ENCODE peak calls at places on chromosomes 5 and 9, in four cellular contexts. G is NCI-H1105, Q is foreskin fibroblast, K is left kidney. S is an unnamed sample.

GRCh38 chr5:153964201-153965101 is 74.3 kb downstream of the FAM114A2 start:
- DNase-seq in G (no peak), Q (no peak), K (no peak), S (no peak)

GRCh38 chr5:174532453-174533126 is 191.8 kb upstream of the MSX2 start:
- DNase-seq in G (no peak), Q (peak), K (peak), S (peak)

GRCh38 chr5:114319821-114320220 is 42.0 kb upstream of the KCNN2 start:
- DNase-seq in G (no peak), Q (no peak), K (no peak), S (no peak)

GRCh38 chr5:160271396-160271795 is 41.0 kb downstream of the CCNJL start:
- DNase-seq in G (no peak), Q (no peak), K (peak), S (no peak)

GRCh38 chr9:125544474-125544873 is 162.5 kb downstream of the MAPKAP1 start:
- DNase-seq in G (no peak), Q (no peak), K (no peak), S (no peak)

GRCh38 chr5:66661149-66661548 is 65.0 kb downstream of the MAST4 start:
- DNase-seq in G (no peak), Q (peak), K (no peak), S (peak)

GRCh38 chr9:115668506-115668905 is 485.1 kb upstream of the PAPPA start:
- DNase-seq in G (no peak), Q (peak), K (no peak), S (no peak)

GRCh38 chr5:160188151-160188967 is 40.9 kb upstream of the FABP6 start:
- DNase-seq in G (no peak), Q (peak), K (peak), S (peak)

GRCh38 chr5:74109344-74109743 is 483.3 kb downstream of the ARHGEF28 start:
- DNase-seq in G (no peak), Q (no peak), K (no peak), S (no peak)

GRCh38 chr5:151947924-151948323 is 23.3 kb upstream of the GLRA1 start:
- DNase-seq in G (no peak), Q (no peak), K (no peak), S (no peak)

GRCh38 chr9:114274217-114274616 is 48.7 kb upstream of the ORM1 start:
- DNase-seq in G (no peak), Q (no peak), K (no peak), S (no peak)

GRCh38 chr9:116859763-116860162 is 172.7 kb downstream of the TRIM32 start:
- DNase-seq in G (peak), Q (no peak), K (no peak), S (no peak)

S was measured in NCI-H2227 treated with DMSO at 0.1 percent for 48 hours.